ENCODE peak calls at places on chromosomes 3 and 15, in eight cellular contexts. V, Q, P, S, B, R, U and F are unnamed samples.

GRCh38 chr3:189361103-189361835 is 189.5 kb downstream of the TPRG1 start:
- DNase-seq in V (no peak), Q (no peak), P (peak; percentile 57), S (no peak), B (no peak), R (no peak), U (no peak), F (no peak)

GRCh38 chr3:126287536-126288181 is 69.5 kb downstream of the KLF15 start:
- DNase-seq in V (peak; percentile 73), Q (peak; percentile 75), P (peak; percentile 45), S (no peak), B (peak; percentile 60), R (no peak), U (peak; percentile 92), F (peak; percentile 48)

GRCh38 chr3:21028412-21028811 is 722.6 kb downstream of the ZNF385D start:
- DNase-seq in V (no peak), Q (no peak), P (no peak), S (no peak), B (no peak), R (no peak), U (no peak), F (no peak)

GRCh38 chr3:134299185-134299887 is 48.7 kb upstream of the RYK start:
- DNase-seq in V (no peak), Q (no peak), P (peak; percentile 74), S (no peak), B (no peak), R (no peak), U (no peak), F (peak; percentile 46)

GRCh38 chr15:61199681-61200080 is 29.4 kb downstream of the RORA start:
- DNase-seq in V (no peak), Q (no peak), P (no peak), S (no peak), B (no peak), R (no peak), U (no peak), F (no peak)

GRCh38 chr3:12139111-12139511 is 19.6 kb downstream of the TIMP4 start:
- DNase-seq in V (no peak), Q (peak; percentile 42), P (peak; percentile 79), S (no peak), B (peak; percentile 29), R (no peak), U (no peak), F (peak; percentile 47)

GRCh38 chr15:85482896-85483295 is 102.5 kb downstream of the AKAP13 start:
- DNase-seq in V (no peak), Q (no peak), P (peak; percentile 81), S (no peak), B (peak; percentile 52), R (no peak), U (no peak), F (peak; percentile 65)

GRCh38 chr15:99450896-99451358 is 114.9 kb upstream of the MEF2A start:
- DNase-seq in V (peak; percentile 90), Q (peak; percentile 89), P (peak; percentile 27), S (no peak), B (peak; percentile 75), R (peak; percentile 80), U (peak; percentile 83), F (peak; percentile 90)

GRCh38 chr3:27963519-27963918 is 241.4 kb upstream of the EOMES start:
- DNase-seq in V (no peak), Q (no peak), P (no peak), S (no peak), B (no peak), R (no peak), U (no peak), F (no peak)

GRCh38 chr3:135516143-135516542 is 449.4 kb upstream of the PPP2R3A start:
- DNase-seq in V (no peak), Q (no peak), P (no peak), S (no peak), B (peak; percentile 62), R (no peak), U (no peak), F (no peak)

GRCh38 chr15:68655686-68656437 is 77.1 kb downstream of the CORO2B start:
- DNase-seq in V (no peak), Q (no peak), P (no peak), S (no peak), B (no peak), R (peak; percentile 39), U (peak; percentile 40), F (no peak)

GRCh38 chr15:73873889-73874511 is 636 bp downstream of the TBC1D21 start:
- DNase-seq in V (no peak), Q (no peak), P (peak; percentile 79), S (no peak), B (peak; percentile 55), R (no peak), U (no peak), F (peak; percentile 67)

DNA sequence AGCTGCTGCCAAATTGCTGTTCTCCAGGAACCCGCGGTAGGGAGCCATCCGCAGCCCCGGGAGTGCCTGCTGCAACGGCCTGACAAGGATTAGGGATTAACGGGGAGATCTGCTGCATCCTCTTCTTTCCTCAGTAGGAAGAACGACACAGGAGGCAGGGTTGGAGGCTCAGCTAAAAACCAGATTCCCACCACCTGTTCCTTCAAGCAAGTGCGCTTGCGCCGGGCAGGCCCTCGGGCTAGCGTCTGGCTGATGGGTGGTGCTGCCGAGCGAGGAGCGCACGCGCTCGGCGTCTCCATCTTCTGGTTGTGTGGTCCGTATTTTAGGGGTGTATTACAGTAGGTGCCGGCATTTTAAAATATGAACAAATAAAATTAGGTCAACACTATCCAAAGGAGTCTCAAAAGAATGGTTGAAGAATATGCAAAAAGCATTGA is 25.4 kb upstream of the SLC25A26 start:
- DNase-seq in V (no peak), Q (peak; percentile 79), P (peak; percentile 63), S (no peak), B (peak; percentile 13), R (no peak), U (peak; percentile 67), F (peak; percentile 35)
- H3K4me3 ChIP-seq in V (peak overlapping the region; percentile 38), Q (peak overlapping the region; percentile 51), P (peak overlapping the region; percentile 40), S (no peak overlapping the region), B (no peak overlapping the region), R (no peak overlapping the region), U (no peak overlapping the region), F (no peak overlapping the region)

GRCh38 chr15:39581501-39582285 is 814 bp downstream of the THBS1 start:
- DNase-seq in V (no peak), Q (peak; percentile 68), P (peak; percentile 60), S (no peak), B (peak; percentile 50), R (no peak), U (peak; percentile 88), F (peak; percentile 69)
- TF ChIP-seq CTCF in V (peak; percentile 63), Q (no peak), P (peak; percentile 55), S (no peak), B (peak; percentile 79), R (peak; percentile 44), U (peak; percentile 46), F (peak; percentile 71)

GRCh38 chr3:57681691-57682090 is 11.2 kb downstream of the DENND6A start:
- DNase-seq in V (no peak), Q (no peak), P (no peak), S (no peak), B (no peak), R (no peak), U (no peak), F (no peak)
- H3K4me3 ChIP-seq in V (no peak overlapping the region), Q (no peak overlapping the region), P (no peak overlapping the region), S (no peak overlapping the region), B (no peak overlapping the region), R (no peak overlapping the region), U (no peak overlapping the region), F (no peak overlapping the region)

GRCh38 chr3:8969246-8969645 is 6.0 kb upstream of the RAD18 start:
- DNase-seq in V (no peak), Q (no peak), P (no peak), S (no peak), B (no peak), R (no peak), U (no peak), F (no peak)

GRCh38 chr3:8968375-8968882 is 5.2 kb upstream of the RAD18 start:
- DNase-seq in V (no peak), Q (no peak), P (no peak), S (no peak), B (no peak), R (no peak), U (no peak), F (no peak)

GRCh38 chr3:8974458-8974857 is 11.2 kb upstream of the RAD18 start:
- DNase-seq in V (no peak), Q (no peak), P (no peak), S (no peak), B (no peak), R (no peak), U (no peak), F (no peak)

GRCh38 chr3:8972614-8973013 is 9.3 kb upstream of the RAD18 start:
- DNase-seq in V (no peak), Q (no peak), P (peak; percentile 48), S (no peak), B (peak; percentile 55), R (no peak), U (no peak), F (peak; percentile 57)

DNA sequence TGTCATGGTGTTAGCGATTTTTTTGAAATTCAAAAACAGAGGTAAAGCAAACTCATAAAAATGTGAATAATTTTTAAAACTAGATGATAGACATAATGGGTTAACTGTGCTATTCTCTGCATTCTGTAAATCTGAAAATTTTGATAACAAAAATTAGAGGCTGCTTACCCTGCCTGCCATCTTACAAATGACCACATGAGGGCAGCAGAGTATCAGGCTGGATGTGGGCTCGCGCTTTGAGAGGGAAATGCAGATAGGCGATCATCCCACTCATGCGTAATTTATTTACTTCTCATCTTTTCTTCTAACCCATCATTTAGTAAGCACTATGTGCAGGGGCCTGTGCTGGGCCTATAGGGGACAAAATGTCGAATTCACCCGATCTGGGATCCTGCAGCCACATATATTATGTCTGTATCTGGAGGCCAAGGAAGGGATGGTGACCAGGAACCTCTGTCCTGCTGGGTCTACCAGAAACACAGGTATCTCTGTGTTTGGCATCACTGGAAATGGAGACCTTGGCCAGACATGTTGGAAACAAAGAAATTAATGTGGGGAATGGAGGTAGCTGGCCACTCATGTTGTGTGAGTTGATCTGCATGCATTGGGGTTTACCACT is 7.8 kb upstream of the RAD18 start:
- DNase-seq in V (peak; percentile 80), Q (peak; percentile 54), P (peak; percentile 75), S (no peak), B (peak; percentile 53), R (no peak), U (no peak), F (peak; percentile 67)
- TF ChIP-seq CTCF in V (peak; percentile 99), Q (peak; percentile 99), P (peak; percentile 99), S (peak; percentile 94), B (peak; percentile 81), R (peak; percentile 98), U (peak; percentile 97), F (peak; percentile 99)

DNA sequence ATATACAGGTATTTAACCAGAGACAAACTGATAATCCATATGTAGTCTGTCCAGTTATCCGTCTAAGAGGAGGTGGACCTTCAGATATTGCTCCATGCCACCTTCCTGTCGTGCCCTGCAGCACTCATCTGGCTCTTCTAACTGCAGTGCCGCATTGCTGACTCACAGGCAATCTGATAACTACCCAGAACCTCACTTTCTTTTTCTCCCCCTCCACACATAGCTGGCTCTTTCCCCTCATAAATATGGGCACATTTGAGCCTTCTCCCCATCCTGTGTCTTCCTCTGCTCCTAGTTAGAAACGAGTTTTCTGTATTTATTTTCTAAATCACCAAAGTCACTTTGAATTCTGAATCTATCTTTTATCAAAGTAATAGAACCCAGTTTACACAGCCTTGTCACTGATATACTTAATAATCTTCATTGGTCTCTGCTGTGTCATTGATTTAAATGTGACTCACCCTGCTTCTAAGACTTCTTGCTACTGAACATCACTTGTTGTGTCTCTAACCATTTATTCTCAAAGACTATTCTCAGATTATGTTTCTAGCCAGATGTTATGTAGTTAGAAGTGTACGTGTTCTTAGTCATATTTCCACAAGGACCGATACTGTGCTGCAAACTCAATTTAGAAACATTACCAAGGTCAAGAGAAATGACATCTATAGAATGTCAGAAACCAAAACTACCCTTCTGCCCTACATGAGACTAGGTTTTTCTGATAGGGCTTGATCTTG is 17.4 kb upstream of the KCNMB2 start:
- DNase-seq in V (no peak), Q (no peak), P (no peak), S (no peak), B (peak; percentile 12), R (no peak), U (no peak), F (peak; percentile 8)
- H3K4me3 ChIP-seq in V (no peak overlapping the region), Q (no peak overlapping the region), P (no peak overlapping the region), S (no peak overlapping the region), B (no peak overlapping the region), R (no peak overlapping the region), U (no peak overlapping the region), F (no peak overlapping the region)